ENCODE peak calls at places on chromosomes 1 and 21, in six cellular contexts. One of them, this sample, is unnamed.

GRCh38 chr21:42640486-42640885 is 12.9 kb upstream of the PDE9A start:
- DNase-seq in GM23338: no peak
- DNase-seq in K562: no peak
- DNase-seq in H9: no peak
- DNase-seq in HCT116: no peak
- DNase-seq in fibroblast of lung: no peak
- DNase-seq in this sample: no peak

GRCh38 chr1:248417854-248418253 is 15.0 kb downstream of the OR2T1 start:
- DNase-seq in GM23338: no peak
- DNase-seq in K562: no peak
- DNase-seq in H9: no peak
- DNase-seq in HCT116: no peak
- DNase-seq in fibroblast of lung: no peak
- DNase-seq in this sample: no peak

GRCh38 chr1:246954126-246954525 is 22.4 kb upstream of the AHCTF1 start:
- DNase-seq in GM23338: no peak
- DNase-seq in K562: no peak
- DNase-seq in H9: no peak
- DNase-seq in HCT116: no peak
- DNase-seq in fibroblast of lung: peak; percentile 33
- DNase-seq in this sample: no peak

GRCh38 chr1:17363771-17364170 is 8.2 kb upstream of the PADI6 start:
- DNase-seq in GM23338: no peak
- DNase-seq in K562: no peak
- DNase-seq in H9: no peak
- DNase-seq in HCT116: no peak
- DNase-seq in fibroblast of lung: no peak
- DNase-seq in this sample: no peak

GRCh38 chr1:99648107-99648506 is 2.2 kb downstream of the PALMD start:
- DNase-seq in GM23338: no peak
- DNase-seq in K562: peak; percentile 15
- DNase-seq in H9: peak; percentile 36
- DNase-seq in HCT116: peak; percentile 15
- DNase-seq in fibroblast of lung: no peak
- DNase-seq in this sample: peak; percentile 81

GRCh38 chr1:9182784-9183257 is 51.8 kb upstream of the H6PD start:
- DNase-seq in GM23338: peak; percentile 43
- DNase-seq in K562: no peak
- DNase-seq in H9: no peak
- DNase-seq in HCT116: no peak
- DNase-seq in fibroblast of lung: no peak
- DNase-seq in this sample: no peak

GRCh38 chr1:231660198-231660597 is 33.6 kb downstream of the DISC1 start:
- DNase-seq in GM23338: no peak
- DNase-seq in K562: no peak
- DNase-seq in H9: no peak
- DNase-seq in HCT116: no peak
- DNase-seq in fibroblast of lung: no peak
- DNase-seq in this sample: no peak

GRCh38 chr1:41521766-41522165 is 37.3 kb upstream of the EDN2 start:
- DNase-seq in GM23338: peak; percentile 46
- DNase-seq in K562: no peak
- DNase-seq in H9: peak; percentile 55
- DNase-seq in HCT116: no peak
- DNase-seq in fibroblast of lung: no peak
- DNase-seq in this sample: no peak

GRCh38 chr1:108877858-108878257 is 1.1 kb downstream of the GPSM2 start:
- DNase-seq in GM23338: no peak
- DNase-seq in K562: no peak
- DNase-seq in H9: no peak
- DNase-seq in HCT116: no peak
- DNase-seq in fibroblast of lung: peak; percentile 50
- DNase-seq in this sample: no peak

GRCh38 chr21:41507521-41508414 is at the start of gene TMPRSS2:
- DNase-seq in GM23338: peak; percentile 80
- DNase-seq in K562: no peak
- DNase-seq in H9: peak; percentile 74
- DNase-seq in HCT116: no peak
- DNase-seq in fibroblast of lung: no peak
- DNase-seq in this sample: peak; percentile 17

GRCh38 chr1:28370220-28371010 is 875 bp downstream of the PHACTR4 start:
- DNase-seq in GM23338: peak; percentile 56
- DNase-seq in K562: no peak
- DNase-seq in H9: no peak
- DNase-seq in HCT116: no peak
- DNase-seq in fibroblast of lung: peak; percentile 41
- DNase-seq in this sample: no peak

GRCh38 chr1:226870323-226871046 is at the start of gene PSEN2:
- DNase-seq in GM23338: peak; percentile 69
- DNase-seq in K562: peak; percentile 96
- DNase-seq in H9: peak; percentile 60
- DNase-seq in HCT116: peak; percentile 26
- DNase-seq in fibroblast of lung: peak; percentile 27
- DNase-seq in this sample: peak; percentile 49

GRCh38 chr21:26136686-26137085 is 33.9 kb downstream of the APP start:
- DNase-seq in GM23338: no peak
- DNase-seq in K562: no peak
- DNase-seq in H9: no peak
- DNase-seq in HCT116: no peak
- DNase-seq in fibroblast of lung: no peak
- DNase-seq in this sample: no peak

GRCh38 chr1:159071970-159072582 is 4.5 kb downstream of the AIM2 start:
- DNase-seq in GM23338: peak; percentile 83
- DNase-seq in K562: peak; percentile 63
- DNase-seq in H9: no peak
- DNase-seq in HCT116: peak; percentile 48
- DNase-seq in fibroblast of lung: peak; percentile 85
- DNase-seq in this sample: peak; percentile 46

GRCh38 chr21:39845581-39846130 is 21.6 kb upstream of the PCP4 start:
- DNase-seq in GM23338: no peak
- DNase-seq in K562: no peak
- DNase-seq in H9: no peak
- DNase-seq in HCT116: no peak
- DNase-seq in fibroblast of lung: no peak
- DNase-seq in this sample: no peak

GRCh38 chr1:18931731-18932130 is 24.7 kb downstream of the IFFO2 start:
- DNase-seq in GM23338: no peak
- DNase-seq in K562: no peak
- DNase-seq in H9: no peak
- DNase-seq in HCT116: no peak
- DNase-seq in fibroblast of lung: no peak
- DNase-seq in this sample: no peak

GRCh38 chr1:180675586-180675985 is 43.8 kb downstream of the XPR1 start:
- DNase-seq in GM23338: no peak
- DNase-seq in K562: no peak
- DNase-seq in H9: no peak
- DNase-seq in HCT116: no peak
- DNase-seq in fibroblast of lung: no peak
- DNase-seq in this sample: peak; percentile 11

GRCh38 chr1:169105434-169106094 is 926 bp upstream of the ATP1B1 start:
- DNase-seq in GM23338: peak; percentile 88
- DNase-seq in K562: peak; percentile 78
- DNase-seq in H9: peak; percentile 88
- DNase-seq in HCT116: no peak
- DNase-seq in fibroblast of lung: no peak
- DNase-seq in this sample: peak; percentile 57

GRCh38 chr1:67170751-67171573 is 4.7 kb downstream of the IL23R start:
- DNase-seq in GM23338: no peak
- DNase-seq in K562: no peak
- DNase-seq in H9: no peak
- DNase-seq in HCT116: no peak
- DNase-seq in fibroblast of lung: no peak
- DNase-seq in this sample: no peak

GRCh38 chr1:224338150-224338838 is 8.3 kb upstream of the NVL start:
- DNase-seq in GM23338: peak; percentile 30
- DNase-seq in K562: no peak
- DNase-seq in H9: no peak
- DNase-seq in HCT116: no peak
- DNase-seq in fibroblast of lung: no peak
- DNase-seq in this sample: no peak

GRCh38 chr1:243575070-243575469 is 275.0 kb downstream of the AKT3 start:
- DNase-seq in GM23338: no peak
- DNase-seq in K562: no peak
- DNase-seq in H9: no peak
- DNase-seq in HCT116: no peak
- DNase-seq in fibroblast of lung: peak; percentile 42
- DNase-seq in this sample: no peak

GRCh38 chr21:29817450-29817849 is 122.3 kb downstream of the GRIK1 start:
- DNase-seq in GM23338: no peak
- DNase-seq in K562: no peak
- DNase-seq in H9: no peak
- DNase-seq in HCT116: no peak
- DNase-seq in fibroblast of lung: no peak
- DNase-seq in this sample: no peak

GRCh38 chr1:168714012-168714411 is 15.0 kb downstream of the DPT start:
- DNase-seq in GM23338: no peak
- DNase-seq in K562: no peak
- DNase-seq in H9: no peak
- DNase-seq in HCT116: no peak
- DNase-seq in fibroblast of lung: no peak
- DNase-seq in this sample: no peak

GRCh38 chr1:112464501-112464900 is 44.3 kb upstream of the WNT2B start:
- DNase-seq in GM23338: no peak
- DNase-seq in K562: no peak
- DNase-seq in H9: peak; percentile 39
- DNase-seq in HCT116: no peak
- DNase-seq in fibroblast of lung: no peak
- DNase-seq in this sample: peak; percentile 73

GRCh38 chr1:53519412-53519811 is 60.2 kb downstream of the DMRTB1 start:
- DNase-seq in GM23338: no peak
- DNase-seq in K562: no peak
- DNase-seq in H9: no peak
- DNase-seq in HCT116: no peak
- DNase-seq in fibroblast of lung: no peak
- DNase-seq in this sample: no peak

GRCh38 chr1:91065337-91065736 is 43.5 kb upstream of the ZNF644 start:
- DNase-seq in GM23338: no peak
- DNase-seq in K562: no peak
- DNase-seq in H9: no peak
- DNase-seq in HCT116: no peak
- DNase-seq in fibroblast of lung: no peak
- DNase-seq in this sample: no peak

GRCh38 chr1:93960641-93961147 is 51.5 kb upstream of the GCLM start:
- DNase-seq in GM23338: no peak
- DNase-seq in K562: no peak
- DNase-seq in H9: no peak
- DNase-seq in HCT116: no peak
- DNase-seq in fibroblast of lung: no peak
- DNase-seq in this sample: peak; percentile 83

DNA sequence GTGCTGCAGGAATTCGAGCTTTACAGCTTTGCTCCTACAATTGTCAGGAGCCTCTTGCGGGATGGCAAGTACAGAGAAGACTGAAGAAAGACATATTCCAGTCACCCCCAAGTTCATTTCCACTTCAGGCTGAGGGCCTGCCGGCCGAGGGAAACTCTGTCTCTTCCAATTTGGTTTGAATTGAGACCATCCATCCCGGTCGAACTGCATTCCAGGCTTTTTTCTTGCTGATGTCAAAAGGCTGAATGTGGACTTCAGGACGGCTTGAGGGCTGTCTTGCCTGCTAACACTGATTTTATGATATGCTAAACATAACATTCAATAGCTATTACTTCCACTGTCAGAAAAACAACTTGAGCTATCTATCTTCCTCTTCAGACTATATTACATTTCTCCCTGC is 79.8 kb upstream of the PLXNA2 start:
- DNase-seq in GM23338: peak; percentile 17
- DNase-seq in K562: no peak
- DNase-seq in H9: no peak
- DNase-seq in HCT116: no peak
- DNase-seq in fibroblast of lung: no peak
- DNase-seq in this sample: no peak
- H2AFZ ChIP-seq in GM23338: peak overlapping the region; percentile 92
- H2AFZ ChIP-seq in K562: no peak overlapping the region
- H2AFZ ChIP-seq in H9: no peak overlapping the region
- H2AFZ ChIP-seq in HCT116: no peak overlapping the region
- H2AFZ ChIP-seq in fibroblast of lung: no peak overlapping the region
- H2AFZ ChIP-seq in this sample: no peak overlapping the region

GRCh38 chr1:118154220-118154619 is 30.8 kb downstream of the SPAG17 start:
- DNase-seq in GM23338: no peak
- DNase-seq in K562: no peak
- DNase-seq in H9: no peak
- DNase-seq in HCT116: no peak
- DNase-seq in fibroblast of lung: peak; percentile 15
- DNase-seq in this sample: peak; percentile 25
- TF ChIP-seq CTCF in GM23338: peak; percentile 51
- TF ChIP-seq CTCF in K562: peak; percentile 51
- TF ChIP-seq CTCF in H9: peak; percentile 37
- TF ChIP-seq CTCF in HCT116: peak; percentile 35
- TF ChIP-seq CTCF in fibroblast of lung: peak; percentile 48
- TF ChIP-seq CTCF in this sample: peak; percentile 71

GRCh38 chr1:30085814-30086770 is 637.3 kb downstream of the MATN1 start:
- DNase-seq in GM23338: peak; percentile 93
- DNase-seq in K562: peak; percentile 84
- DNase-seq in H9: peak; percentile 89
- DNase-seq in HCT116: no peak
- DNase-seq in fibroblast of lung: peak; percentile 58
- DNase-seq in this sample: no peak

GRCh38 chr1:30087465-30087864 is 635.9 kb downstream of the MATN1 start:
- DNase-seq in GM23338: peak; percentile 72
- DNase-seq in K562: no peak
- DNase-seq in H9: peak; percentile 72
- DNase-seq in HCT116: no peak
- DNase-seq in fibroblast of lung: no peak
- DNase-seq in this sample: no peak

GRCh38 chr1:30083800-30084464 is 639.5 kb downstream of the MATN1 start:
- DNase-seq in GM23338: no peak
- DNase-seq in K562: no peak
- DNase-seq in H9: no peak
- DNase-seq in HCT116: no peak
- DNase-seq in fibroblast of lung: peak; percentile 83
- DNase-seq in this sample: peak; percentile 45

GRCh38 chr1:30084909-30085571 is 638.3 kb downstream of the MATN1 start:
- DNase-seq in GM23338: no peak
- DNase-seq in K562: no peak
- DNase-seq in H9: no peak
- DNase-seq in HCT116: no peak
- DNase-seq in fibroblast of lung: no peak
- DNase-seq in this sample: no peak

GRCh38 chr1:30081379-30082102 is 641.8 kb downstream of the MATN1 start:
- DNase-seq in GM23338: peak; percentile 21
- DNase-seq in K562: no peak
- DNase-seq in H9: peak; percentile 42
- DNase-seq in HCT116: no peak
- DNase-seq in fibroblast of lung: no peak
- DNase-seq in this sample: no peak
- H2AFZ ChIP-seq in GM23338: no peak overlapping the region
- H2AFZ ChIP-seq in K562: no peak overlapping the region
- H2AFZ ChIP-seq in H9: no peak overlapping the region
- H2AFZ ChIP-seq in HCT116: no peak overlapping the region
- H2AFZ ChIP-seq in fibroblast of lung: no peak overlapping the region
- H2AFZ ChIP-seq in this sample: no peak overlapping the region

DNA sequence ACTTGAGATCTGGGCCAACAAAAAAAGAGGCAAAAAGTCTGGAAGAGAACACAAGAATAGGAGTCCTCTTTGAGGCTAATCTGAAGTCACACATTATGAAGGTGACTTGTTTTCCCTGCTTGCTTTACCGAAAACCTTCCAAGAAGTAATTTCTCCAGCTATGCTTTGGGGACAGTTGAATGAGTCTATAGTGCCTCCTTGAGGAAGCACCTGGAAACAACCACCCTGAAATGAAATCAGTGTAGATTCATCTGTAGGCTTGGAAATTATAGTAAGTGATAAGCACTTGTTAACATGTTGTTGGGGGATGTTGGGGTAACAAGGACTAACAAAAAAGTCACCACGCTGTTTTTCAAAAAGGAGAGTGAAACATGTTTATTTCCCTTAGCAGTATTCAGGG is 23.4 kb upstream of the RPTN start:
- DNase-seq in GM23338: peak; percentile 49
- DNase-seq in K562: no peak
- DNase-seq in H9: no peak
- DNase-seq in HCT116: no peak
- DNase-seq in fibroblast of lung: peak; percentile 18
- DNase-seq in this sample: no peak
- TF ChIP-seq CTCF in GM23338: peak; percentile 80
- TF ChIP-seq CTCF in K562: peak; percentile 62
- TF ChIP-seq CTCF in H9: no peak
- TF ChIP-seq CTCF in HCT116: peak; percentile 84
- TF ChIP-seq CTCF in fibroblast of lung: peak; percentile 24
- TF ChIP-seq CTCF in this sample: peak; percentile 87